ENCODE peak calls at places on chromosomes 1 and 21, in ten cellular contexts. One of them, this sample, is unnamed.

GRCh38 chr21:41899431-41900202 is 20.5 kb upstream of the PRDM15 start:
- DNase-seq in fibroblast of the aortic adventitia: no peak
- DNase-seq in DND-41: peak; percentile 89
- DNase-seq in T-helper 9 cell: no peak
- DNase-seq in AG09319: no peak
- DNase-seq in Peyer's patch: no peak
- DNase-seq in activated naive CD8-positive, alpha-beta T cell treated with anti-CD3 and anti-CD28 coated beads, Interleukin-2, amount 50 U/mL, for 24 hours: peak; percentile 73
- DNase-seq in progenitor cell of endocrine pancreas: no peak
- DNase-seq in NCI-H2029 treated with DMSO at 0.1 percent for 48 hours: no peak
- DNase-seq in occipital lobe: no peak
- DNase-seq in this sample: peak; percentile 25

GRCh38 chr1:230187290-230187689 is 120.3 kb downstream of the GALNT2 start:
- DNase-seq in fibroblast of the aortic adventitia: no peak
- DNase-seq in DND-41: no peak
- DNase-seq in T-helper 9 cell: no peak
- DNase-seq in AG09319: no peak
- DNase-seq in Peyer's patch: no peak
- DNase-seq in activated naive CD8-positive, alpha-beta T cell treated with anti-CD3 and anti-CD28 coated beads, Interleukin-2, amount 50 U/mL, for 24 hours: no peak
- DNase-seq in progenitor cell of endocrine pancreas: no peak
- DNase-seq in NCI-H2029 treated with DMSO at 0.1 percent for 48 hours: no peak
- DNase-seq in occipital lobe: no peak
- DNase-seq in this sample: no peak

GRCh38 chr1:97870574-97870973 is 50.3 kb downstream of the DPYD start:
- DNase-seq in fibroblast of the aortic adventitia: no peak
- DNase-seq in DND-41: no peak
- DNase-seq in T-helper 9 cell: no peak
- DNase-seq in AG09319: no peak
- DNase-seq in Peyer's patch: no peak
- DNase-seq in activated naive CD8-positive, alpha-beta T cell treated with anti-CD3 and anti-CD28 coated beads, Interleukin-2, amount 50 U/mL, for 24 hours: no peak
- DNase-seq in progenitor cell of endocrine pancreas: no peak
- DNase-seq in NCI-H2029 treated with DMSO at 0.1 percent for 48 hours: no peak
- DNase-seq in occipital lobe: no peak
- DNase-seq in this sample: no peak

GRCh38 chr1:146012703-146013565 is 8.6 kb downstream of the HJV start:
- DNase-seq in fibroblast of the aortic adventitia: peak; percentile 89
- DNase-seq in DND-41: peak; percentile 65
- DNase-seq in T-helper 9 cell: peak; percentile 40
- DNase-seq in AG09319: no peak
- DNase-seq in Peyer's patch: peak; percentile 80
- DNase-seq in activated naive CD8-positive, alpha-beta T cell treated with anti-CD3 and anti-CD28 coated beads, Interleukin-2, amount 50 U/mL, for 24 hours: peak; percentile 59
- DNase-seq in progenitor cell of endocrine pancreas: no peak
- DNase-seq in NCI-H2029 treated with DMSO at 0.1 percent for 48 hours: peak; percentile 69
- DNase-seq in occipital lobe: no peak
- DNase-seq in this sample: peak; percentile 37

GRCh38 chr1:53061859-53062714 is at the start of gene PODN:
- DNase-seq in fibroblast of the aortic adventitia: peak; percentile 55
- DNase-seq in DND-41: no peak
- DNase-seq in T-helper 9 cell: no peak
- DNase-seq in AG09319: no peak
- DNase-seq in Peyer's patch: peak; percentile 46
- DNase-seq in activated naive CD8-positive, alpha-beta T cell treated with anti-CD3 and anti-CD28 coated beads, Interleukin-2, amount 50 U/mL, for 24 hours: no peak
- DNase-seq in progenitor cell of endocrine pancreas: no peak
- DNase-seq in NCI-H2029 treated with DMSO at 0.1 percent for 48 hours: no peak
- DNase-seq in occipital lobe: no peak
- DNase-seq in this sample: no peak

GRCh38 chr21:18026359-18026758 is 207.2 kb upstream of the C21orf91 start:
- DNase-seq in fibroblast of the aortic adventitia: no peak
- DNase-seq in DND-41: no peak
- DNase-seq in T-helper 9 cell: no peak
- DNase-seq in AG09319: no peak
- DNase-seq in Peyer's patch: no peak
- DNase-seq in activated naive CD8-positive, alpha-beta T cell treated with anti-CD3 and anti-CD28 coated beads, Interleukin-2, amount 50 U/mL, for 24 hours: no peak
- DNase-seq in progenitor cell of endocrine pancreas: no peak
- DNase-seq in NCI-H2029 treated with DMSO at 0.1 percent for 48 hours: no peak
- DNase-seq in occipital lobe: no peak
- DNase-seq in this sample: no peak

GRCh38 chr1:230191079-230191478 is 124.0 kb downstream of the GALNT2 start:
- DNase-seq in fibroblast of the aortic adventitia: peak; percentile 84
- DNase-seq in DND-41: no peak
- DNase-seq in T-helper 9 cell: no peak
- DNase-seq in AG09319: no peak
- DNase-seq in Peyer's patch: peak; percentile 71
- DNase-seq in activated naive CD8-positive, alpha-beta T cell treated with anti-CD3 and anti-CD28 coated beads, Interleukin-2, amount 50 U/mL, for 24 hours: no peak
- DNase-seq in progenitor cell of endocrine pancreas: no peak
- DNase-seq in NCI-H2029 treated with DMSO at 0.1 percent for 48 hours: no peak
- DNase-seq in occipital lobe: no peak
- DNase-seq in this sample: no peak

GRCh38 chr1:117061986-117062415 is 1.9 kb downstream of the TTF2 start:
- DNase-seq in fibroblast of the aortic adventitia: peak; percentile 70
- DNase-seq in DND-41: no peak
- DNase-seq in T-helper 9 cell: no peak
- DNase-seq in AG09319: no peak
- DNase-seq in Peyer's patch: no peak
- DNase-seq in activated naive CD8-positive, alpha-beta T cell treated with anti-CD3 and anti-CD28 coated beads, Interleukin-2, amount 50 U/mL, for 24 hours: no peak
- DNase-seq in progenitor cell of endocrine pancreas: no peak
- DNase-seq in NCI-H2029 treated with DMSO at 0.1 percent for 48 hours: no peak
- DNase-seq in occipital lobe: no peak
- DNase-seq in this sample: no peak

GRCh38 chr1:61004269-61005003 is 77.9 kb upstream of the NFIA start:
- DNase-seq in fibroblast of the aortic adventitia: no peak
- DNase-seq in DND-41: no peak
- DNase-seq in T-helper 9 cell: no peak
- DNase-seq in AG09319: no peak
- DNase-seq in Peyer's patch: no peak
- DNase-seq in activated naive CD8-positive, alpha-beta T cell treated with anti-CD3 and anti-CD28 coated beads, Interleukin-2, amount 50 U/mL, for 24 hours: no peak
- DNase-seq in progenitor cell of endocrine pancreas: no peak
- DNase-seq in NCI-H2029 treated with DMSO at 0.1 percent for 48 hours: no peak
- DNase-seq in occipital lobe: no peak
- DNase-seq in this sample: no peak

GRCh38 chr1:236645016-236645680 is 40.8 kb upstream of the HEATR1 start:
- DNase-seq in fibroblast of the aortic adventitia: no peak
- DNase-seq in DND-41: no peak
- DNase-seq in T-helper 9 cell: no peak
- DNase-seq in AG09319: no peak
- DNase-seq in Peyer's patch: no peak
- DNase-seq in activated naive CD8-positive, alpha-beta T cell treated with anti-CD3 and anti-CD28 coated beads, Interleukin-2, amount 50 U/mL, for 24 hours: no peak
- DNase-seq in progenitor cell of endocrine pancreas: no peak
- DNase-seq in NCI-H2029 treated with DMSO at 0.1 percent for 48 hours: no peak
- DNase-seq in occipital lobe: no peak
- DNase-seq in this sample: no peak

GRCh38 chr1:31562707-31563360 is 13.5 kb upstream of the TINAGL1 start:
- DNase-seq in fibroblast of the aortic adventitia: peak; percentile 36
- DNase-seq in DND-41: no peak
- DNase-seq in T-helper 9 cell: no peak
- DNase-seq in AG09319: no peak
- DNase-seq in Peyer's patch: peak; percentile 47
- DNase-seq in activated naive CD8-positive, alpha-beta T cell treated with anti-CD3 and anti-CD28 coated beads, Interleukin-2, amount 50 U/mL, for 24 hours: no peak
- DNase-seq in progenitor cell of endocrine pancreas: no peak
- DNase-seq in NCI-H2029 treated with DMSO at 0.1 percent for 48 hours: no peak
- DNase-seq in occipital lobe: no peak
- DNase-seq in this sample: no peak

GRCh38 chr1:53316058-53316741 is 11.7 kb downstream of the LRP8 start:
- DNase-seq in fibroblast of the aortic adventitia: no peak
- DNase-seq in DND-41: no peak
- DNase-seq in T-helper 9 cell: no peak
- DNase-seq in AG09319: no peak
- DNase-seq in Peyer's patch: no peak
- DNase-seq in activated naive CD8-positive, alpha-beta T cell treated with anti-CD3 and anti-CD28 coated beads, Interleukin-2, amount 50 U/mL, for 24 hours: no peak
- DNase-seq in progenitor cell of endocrine pancreas: no peak
- DNase-seq in NCI-H2029 treated with DMSO at 0.1 percent for 48 hours: no peak
- DNase-seq in occipital lobe: no peak
- DNase-seq in this sample: no peak

GRCh38 chr1:27418326-27418761 is 25.9 kb downstream of the GPR3 start:
- DNase-seq in fibroblast of the aortic adventitia: peak; percentile 93
- DNase-seq in DND-41: no peak
- DNase-seq in T-helper 9 cell: no peak
- DNase-seq in AG09319: peak; percentile 68
- DNase-seq in Peyer's patch: peak; percentile 78
- DNase-seq in activated naive CD8-positive, alpha-beta T cell treated with anti-CD3 and anti-CD28 coated beads, Interleukin-2, amount 50 U/mL, for 24 hours: peak; percentile 60
- DNase-seq in progenitor cell of endocrine pancreas: no peak
- DNase-seq in NCI-H2029 treated with DMSO at 0.1 percent for 48 hours: no peak
- DNase-seq in occipital lobe: peak; percentile 62
- DNase-seq in this sample: no peak

GRCh38 chr1:225866981-225867380 is 15.2 kb downstream of the TMEM63A start:
- DNase-seq in fibroblast of the aortic adventitia: no peak
- DNase-seq in DND-41: no peak
- DNase-seq in T-helper 9 cell: no peak
- DNase-seq in AG09319: no peak
- DNase-seq in Peyer's patch: no peak
- DNase-seq in activated naive CD8-positive, alpha-beta T cell treated with anti-CD3 and anti-CD28 coated beads, Interleukin-2, amount 50 U/mL, for 24 hours: no peak
- DNase-seq in progenitor cell of endocrine pancreas: no peak
- DNase-seq in NCI-H2029 treated with DMSO at 0.1 percent for 48 hours: no peak
- DNase-seq in occipital lobe: no peak
- DNase-seq in this sample: no peak

GRCh38 chr1:228094432-228095016 is 8.6 kb downstream of the C1orf35 start:
- DNase-seq in fibroblast of the aortic adventitia: no peak
- DNase-seq in DND-41: peak; percentile 10
- DNase-seq in T-helper 9 cell: no peak
- DNase-seq in AG09319: no peak
- DNase-seq in Peyer's patch: no peak
- DNase-seq in activated naive CD8-positive, alpha-beta T cell treated with anti-CD3 and anti-CD28 coated beads, Interleukin-2, amount 50 U/mL, for 24 hours: no peak
- DNase-seq in progenitor cell of endocrine pancreas: no peak
- DNase-seq in NCI-H2029 treated with DMSO at 0.1 percent for 48 hours: no peak
- DNase-seq in occipital lobe: no peak
- DNase-seq in this sample: no peak

This sample was measured in naive thymus-derived CD8-positive, alpha-beta T cell.